ENCODE peak calls at places on chromosomes 2 and 18, in five cellular contexts. V, C, G, L and W are unnamed samples.

GRCh38 chr2:217415316-217415715 is 555.5 kb upstream of the TNP1 start:
- DNase-seq in L (no peak), V (no peak), G (no peak), C (no peak), W (no peak)

GRCh38 chr18:31189757-31190156 is 27.1 kb upstream of the DSC1 start:
- DNase-seq in G (no peak), C (no peak), L (no peak), V (no peak), W (no peak)

GRCh38 chr2:127226520-127227263 is 6.6 kb upstream of the CYP27C1 start:
- DNase-seq in C (peak), V (no peak), L (no peak), G (peak), W (peak)

GRCh38 chr2:138948070-138948539 is 167.9 kb upstream of the NXPH2 start:
- DNase-seq in C (no peak), L (no peak), V (no peak), G (no peak), W (no peak)

GRCh38 chr2:238704471-238705230 is 143.2 kb upstream of the TWIST2 start:
- DNase-seq in G (no peak), L (no peak), C (no peak), V (no peak), W (no peak)

GRCh38 chr2:157849591-157849990 is 26.5 kb downstream of the ACVR1 start:
- DNase-seq in V (no peak), C (no peak), L (no peak), G (no peak), W (no peak)

GRCh38 chr2:121185111-121185510 is 99.9 kb downstream of the TFCP2L1 start:
- DNase-seq in V (peak), C (no peak), L (no peak), G (no peak), W (no peak)

GRCh38 chr2:156892449-156893335 is 364.8 kb upstream of the GALNT5 start:
- DNase-seq in L (no peak), G (no peak), C (peak), V (no peak), W (peak)

GRCh38 chr2:145764631-145765030 is 1244.7 kb upstream of the ZEB2 start:
- DNase-seq in L (no peak), G (no peak), V (peak), C (peak), W (no peak)

GRCh38 chr2:85783796-85784195 is 30.0 kb downstream of the ATOH8 start:
- DNase-seq in L (no peak), G (no peak), V (no peak), C (no peak), W (no peak)

GRCh38 chr18:55136258-55136657 is 177.0 kb upstream of the CCDC68 start:
- DNase-seq in G (no peak), L (no peak), C (no peak), V (no peak), W (no peak)